ENCODE peak calls at places on chromosomes 1 and 21, in six cellular contexts. T is left ventricle myocardium inferior, Z is brain microvascular endothelial cell, R is lower leg skin, O is cardiac muscle cell, F is uterus. C is an unnamed sample.
A peak's percentile ranks its signal among the peaks of the same experiment; 100 is the strongest.

GRCh38 chr1:11569551-11569950 is 84.7 kb downstream of the FBXO2 start:
- DNase-seq in O (no peak), F (no peak), Z (no peak), T (no peak), R (no peak), C (no peak)

GRCh38 chr1:223846668-223847007 is 891 bp upstream of the TP53BP2 start:
- DNase-seq in Z (no peak), T (no peak), R (no peak), O (no peak), F (peak; percentile 42), C (peak; percentile 37)

GRCh38 chr21:32764186-32764585 is 7.4 kb downstream of the PAXBP1 start:
- DNase-seq in O (no peak), T (no peak), R (no peak), Z (no peak), F (no peak), C (no peak)

GRCh38 chr1:206800411-206800810 is 28.1 kb upstream of the IL10 start:
- DNase-seq in F (no peak), O (no peak), R (no peak), T (no peak), Z (no peak), C (no peak)

GRCh38 chr1:118185083-118185899 is at the start of gene SPAG17:
- DNase-seq in T (peak; percentile 60), R (peak; percentile 53), F (peak; percentile 40), Z (peak; percentile 57), O (peak; percentile 88), C (no peak)

GRCh38 chr1:85245456-85245855 is 14.0 kb downstream of the C1orf52 start:
- DNase-seq in Z (no peak), R (no peak), F (no peak), O (no peak), T (no peak), C (no peak)

GRCh38 chr1:94974824-94975223 is 47.9 kb upstream of the CNN3 start:
- DNase-seq in T (no peak), Z (peak; percentile 89), O (no peak), F (no peak), R (no peak), C (no peak)

GRCh38 chr1:64663654-64664053 is 81.2 kb upstream of the RAVER2 start:
- DNase-seq in F (no peak), O (peak; percentile 43), R (no peak), Z (peak; percentile 22), T (no peak), C (no peak)

GRCh38 chr1:152110860-152111514 is 4.3 kb downstream of the TCHH start:
- DNase-seq in R (no peak), F (peak; percentile 11), O (no peak), T (peak; percentile 17), Z (peak; percentile 20), C (no peak)

GRCh38 chr21:34690041-34690792 is 21.4 kb downstream of the CLIC6 start:
- DNase-seq in F (no peak), R (no peak), T (no peak), O (no peak), Z (no peak), C (no peak)

GRCh38 chr1:233598891-233599541 is 14.9 kb upstream of the KCNK1 start:
- DNase-seq in O (no peak), Z (no peak), F (no peak), T (no peak), R (no peak), C (no peak)

GRCh38 chr1:230754831-230755230 is 7.6 kb downstream of the CAPN9 start:
- DNase-seq in F (no peak), R (no peak), Z (peak; percentile 9), O (no peak), T (peak; percentile 57), C (no peak)

GRCh38 chr1:185376840-185377635 is 60.0 kb upstream of the IVNS1ABP start:
- DNase-seq in R (no peak), F (no peak), O (no peak), T (no peak), Z (peak; percentile 84), C (no peak)

GRCh38 chr1:150513275-150513885 is 2.2 kb upstream of the FALEC start:
- DNase-seq in R (no peak), F (no peak), O (no peak), Z (no peak), T (no peak), C (no peak)

GRCh38 chr1:173863224-173864151 is 4.3 kb downstream of the GAS5 start:
- DNase-seq in T (no peak), Z (no peak), R (no peak), F (no peak), O (no peak), C (no peak)

GRCh38 chr1:63651110-63651776 is 58.0 kb downstream of the PGM1 start:
- DNase-seq in O (peak; percentile 54), T (no peak), F (no peak), R (no peak), Z (peak; percentile 36), C (no peak)

GRCh38 chr1:11281518-11282331 is 8.7 kb downstream of the UBIAD1 start:
- DNase-seq in Z (peak; percentile 66), O (no peak), R (no peak), T (no peak), F (no peak), C (no peak)

GRCh38 chr1:7539772-7540175 is 231.3 kb upstream of the VAMP3 start:
- DNase-seq in T (no peak), O (peak; percentile 65), R (peak; percentile 24), Z (peak; percentile 15), F (no peak), C (no peak)

GRCh38 chr1:204127597-204128242 is 24.1 kb downstream of the ETNK2 start:
- DNase-seq in O (peak; percentile 85), R (peak; percentile 68), Z (peak; percentile 69), F (peak; percentile 74), T (peak; percentile 42), C (peak; percentile 61)

GRCh38 chr1:231338270-231339128 is at the start of gene SPRTN:
- DNase-seq in R (no peak), Z (no peak), F (no peak), T (no peak), O (peak; percentile 93), C (no peak)

GRCh38 chr1:145898756-145899155 is 11.1 kb downstream of the ITGA10 start:
- DNase-seq in F (no peak), Z (no peak), O (no peak), R (no peak), T (no peak), C (no peak)

GRCh38 chr1:33828654-33829053 is 35.2 kb upstream of the HMGB4 start:
- DNase-seq in O (no peak), T (no peak), Z (no peak), F (no peak), R (no peak), C (no peak)

GRCh38 chr1:109761227-109762038 is 2.3 kb downstream of the EPS8L3 start:
- DNase-seq in Z (no peak), R (no peak), F (peak; percentile 17), T (peak; percentile 42), O (peak; percentile 59), C (no peak)

GRCh38 chr1:214066190-214066589 is 78.4 kb downstream of the PROX1 start:
- DNase-seq in F (no peak), O (no peak), T (no peak), R (no peak), Z (no peak), C (no peak)

GRCh38 chr21:30257773-30258172 is 25.0 kb downstream of the KRTAP24-1 start:
- DNase-seq in F (no peak), O (peak; percentile 62), T (no peak), Z (peak; percentile 49), R (no peak), C (no peak)

GRCh38 chr1:190619724-190620123 is 142.1 kb upstream of the BRINP3 start:
- DNase-seq in Z (no peak), O (no peak), R (no peak), T (no peak), F (no peak), C (no peak)

GRCh38 chr1:153397056-153397923 is 6.4 kb upstream of the S100A8 start:
- DNase-seq in T (no peak), F (no peak), R (no peak), O (no peak), Z (no peak), C (no peak)

GRCh38 chr21:45641480-45642035 is 2.0 kb upstream of the PCBP3 start:
- DNase-seq in Z (no peak), T (no peak), O (no peak), R (no peak), F (no peak), C (no peak)

GRCh38 chr21:45640888-45641479 is 2.5 kb upstream of the PCBP3 start:
- DNase-seq in R (no peak), T (no peak), O (peak; percentile 26), F (no peak), Z (peak; percentile 61), C (no peak)

GRCh38 chr21:45644041-45644906 is 749 bp downstream of the PCBP3 start:
- DNase-seq in F (no peak), R (no peak), T (no peak), Z (no peak), O (no peak), C (no peak)

GRCh38 chr21:45642122-45642813 is 1.3 kb upstream of the PCBP3 start:
- DNase-seq in F (no peak), R (no peak), T (no peak), O (peak; percentile 17), Z (no peak), C (no peak)

GRCh38 chr21:45643021-45643980 is at the start of gene PCBP3:
- DNase-seq in Z (peak; percentile 93), F (peak; percentile 88), R (peak; percentile 91), O (peak; percentile 98), T (peak; percentile 95), C (peak; percentile 94)
- H3K4me3 ChIP-seq in Z (peak within 1 kb of the TSS; percentile 49), F (peak within 1 kb of the TSS; percentile 28), R (peak within 1 kb of the TSS; percentile 23), O (peak within 1 kb of the TSS; percentile 58), T (peak within 1 kb of the TSS; percentile 68), C (peak within 1 kb of the TSS; percentile 47)

GRCh38 chr1:67802565-67802964 is 30.7 kb downstream of the GNG12 start:
- DNase-seq in T (no peak), O (no peak), F (no peak), R (no peak), Z (no peak), C (no peak)
- H3K4me3 ChIP-seq in T (no peak overlapping the region), O (no peak overlapping the region), F (no peak overlapping the region), R (no peak overlapping the region), Z (no peak overlapping the region), C (no peak overlapping the region)

DNA sequence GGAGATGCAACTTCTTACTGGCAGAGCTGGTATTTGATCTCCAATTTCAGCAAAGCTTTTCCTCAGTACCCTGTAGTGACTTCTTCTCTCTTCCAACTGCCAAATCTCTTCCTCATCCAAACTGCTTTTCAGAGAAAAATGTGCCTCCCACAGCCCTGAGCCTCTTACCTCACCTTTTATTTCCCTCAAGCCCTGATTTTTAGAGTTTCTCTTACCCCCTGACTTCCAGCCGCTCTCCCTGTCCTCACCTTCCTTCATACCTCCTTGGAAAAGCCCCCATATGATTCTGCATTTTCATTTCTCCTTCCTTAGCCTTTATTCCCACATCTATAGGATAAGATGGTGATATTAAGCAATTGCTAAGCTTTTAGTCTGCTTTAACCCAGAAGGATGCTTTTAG is at the start of gene CD1B:
- DNase-seq in R (no peak), Z (no peak), T (no peak), F (no peak), O (no peak), C (no peak)
- H3K4me3 ChIP-seq in R (no peak within 1 kb of the TSS), Z (no peak within 1 kb of the TSS), T (no peak within 1 kb of the TSS), F (no peak within 1 kb of the TSS), O (no peak within 1 kb of the TSS), C (no peak within 1 kb of the TSS)

DNA sequence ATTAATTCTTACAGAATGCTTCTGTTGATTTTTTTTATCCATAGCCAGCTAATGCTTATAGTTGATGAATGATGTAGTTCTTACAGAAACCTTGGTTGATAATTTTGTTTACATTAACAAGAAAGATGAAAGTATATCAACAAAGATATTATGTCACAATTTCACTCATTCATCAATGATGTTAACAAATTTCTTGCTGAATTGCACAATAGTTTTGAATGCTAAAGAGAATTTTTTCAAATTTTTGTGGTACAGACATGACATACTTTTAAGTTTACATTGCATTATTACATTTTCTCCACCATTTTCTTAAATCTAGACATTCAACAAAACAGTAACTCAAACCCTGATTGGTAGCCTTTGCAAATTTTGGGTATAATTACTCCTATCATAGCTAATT is 236.3 kb downstream of the FOXD2 start:
- DNase-seq in F (no peak), Z (no peak), O (no peak), T (no peak), R (no peak), C (no peak)
- H3K4me3 ChIP-seq in F (no peak overlapping the region), Z (no peak overlapping the region), O (no peak overlapping the region), T (no peak overlapping the region), R (no peak overlapping the region), C (no peak overlapping the region)